ENCODE peak calls at places on chromosomes 7 and 10, in eight cellular contexts. C, E, P, B, Q, Y, N and U are unnamed samples.

GRCh38 chr10:26486985-26487850 is 49.1 kb downstream of the APBB1IP start:
- DNase-seq in C (peak; percentile 37), E (peak; percentile 28), P (no peak), B (peak; percentile 55), Q (no peak), Y (peak; percentile 76), N (no peak), U (no peak)

GRCh38 chr10:128061306-128062300 is 64.6 kb downstream of the MKI67 start:
- DNase-seq in C (no peak), E (no peak), P (no peak), B (no peak), Q (peak; percentile 72), Y (no peak), N (no peak), U (no peak)

GRCh38 chr10:118799779-118800178 is 45.0 kb upstream of the CACUL1 start:
- DNase-seq in C (peak; percentile 23), E (no peak), P (no peak), B (peak; percentile 60), Q (no peak), Y (no peak), N (no peak), U (no peak)

GRCh38 chr7:141562036-141562435 is 10.8 kb downstream of the AGK start:
- DNase-seq in C (no peak), E (no peak), P (no peak), B (no peak), Q (no peak), Y (no peak), N (no peak), U (no peak)

GRCh38 chr7:69617364-69617763 is 19.1 kb downstream of the AUTS2 start:
- DNase-seq in C (no peak), E (no peak), P (no peak), B (no peak), Q (no peak), Y (no peak), N (no peak), U (no peak)

GRCh38 chr7:78765985-78766729 is 687.3 kb downstream of the MAGI2 start:
- DNase-seq in C (peak; percentile 50), E (no peak), P (no peak), B (no peak), Q (no peak), Y (no peak), N (no peak), U (no peak)

GRCh38 chr10:32348297-32349198 is 1.6 kb upstream of the EPC1 start:
- DNase-seq in C (no peak), E (no peak), P (no peak), B (no peak), Q (no peak), Y (no peak), N (no peak), U (no peak)

GRCh38 chr10:1213707-1214675 is 157.8 kb downstream of the WDR37 start:
- DNase-seq in C (no peak), E (no peak), P (no peak), B (no peak), Q (no peak), Y (no peak), N (no peak), U (no peak)

GRCh38 chr7:1696671-1697498 is 26.8 kb downstream of the ELFN1 start:
- DNase-seq in C (no peak), E (no peak), P (no peak), B (no peak), Q (no peak), Y (no peak), N (no peak), U (peak; percentile 16)

GRCh38 chr10:3955954-3956617 is 171.1 kb upstream of the KLF6 start:
- DNase-seq in C (no peak), E (no peak), P (no peak), B (no peak), Q (no peak), Y (no peak), N (no peak), U (no peak)

GRCh38 chr7:28408974-28409715 is 3.2 kb upstream of the CREB5 start:
- DNase-seq in C (peak; percentile 98), E (peak; percentile 95), P (peak; percentile 93), B (peak; percentile 72), Q (peak; percentile 93), Y (peak; percentile 59), N (peak; percentile 39), U (peak; percentile 94)

GRCh38 chr7:28409716-28410627 is 2.3 kb upstream of the CREB5 start:
- DNase-seq in C (peak; percentile 32), E (peak; percentile 54), P (peak; percentile 33), B (no peak), Q (peak; percentile 29), Y (peak; percentile 17), N (no peak), U (no peak)

GRCh38 chr7:28407643-28408042 is 4.7 kb upstream of the CREB5 start:
- DNase-seq in C (peak; percentile 83), E (no peak), P (no peak), B (no peak), Q (no peak), Y (peak; percentile 34), N (no peak), U (no peak)

GRCh38 chr7:28406192-28406591 is 6.1 kb upstream of the CREB5 start:
- DNase-seq in C (no peak), E (no peak), P (no peak), B (no peak), Q (no peak), Y (no peak), N (no peak), U (no peak)

GRCh38 chr7:28408105-28408973 is 4.0 kb upstream of the CREB5 start:
- DNase-seq in C (peak; percentile 81), E (peak; percentile 39), P (peak; percentile 19), B (no peak), Q (no peak), Y (no peak), N (no peak), U (peak; percentile 57)
- TF ChIP-seq POLR2A in C (no peak), E (no peak), P (no peak), B (no peak), Q (no peak), Y (no peak), N (no peak), U (no peak)

GRCh38 chr7:55964261-55964801 is at the start of gene NIPSNAP2:
- DNase-seq in C (peak; percentile 35), E (peak; percentile 63), P (peak; percentile 65), B (peak; percentile 15), Q (peak; percentile 44), Y (peak; percentile 41), N (no peak), U (peak; percentile 95)

GRCh38 chr7:55963584-55964168 is 709 bp upstream of the NIPSNAP2 start:
- DNase-seq in C (no peak), E (no peak), P (no peak), B (no peak), Q (no peak), Y (no peak), N (no peak), U (no peak)

GRCh38 chr7:55966851-55967250 is 2.5 kb downstream of the NIPSNAP2 start:
- DNase-seq in C (no peak), E (no peak), P (no peak), B (no peak), Q (no peak), Y (no peak), N (no peak), U (no peak)

GRCh38 chr7:55965805-55966421 is 1.5 kb downstream of the NIPSNAP2 start:
- DNase-seq in C (peak; percentile 31), E (no peak), P (peak; percentile 21), B (no peak), Q (no peak), Y (no peak), N (no peak), U (no peak)

GRCh38 chr7:55964802-55965470 is 551 bp downstream of the NIPSNAP2 start:
- DNase-seq in C (peak; percentile 19), E (peak; percentile 71), P (peak; percentile 84), B (peak; percentile 13), Q (peak; percentile 56), Y (peak; percentile 22), N (no peak), U (peak; percentile 89)
- TF ChIP-seq POLR2A in C (peak; percentile 9), E (no peak), P (peak; percentile 63), B (no peak), Q (no peak), Y (no peak), N (no peak), U (no peak)

GRCh38 chr10:79243211-79244067 is 103.8 kb upstream of the PPIF start:
- DNase-seq in C (no peak), E (no peak), P (no peak), B (no peak), Q (peak; percentile 44), Y (no peak), N (no peak), U (peak; percentile 90)
- TF ChIP-seq POLR2A in C (no peak), E (no peak), P (no peak), B (no peak), Q (peak; percentile 52), Y (no peak), N (peak; percentile 63), U (no peak)

GRCh38 chr10:95656291-95657164 is at the start of gene ALDH18A1:
- DNase-seq in C (peak; percentile 89), E (peak; percentile 96), P (peak; percentile 95), B (peak; percentile 83), Q (peak; percentile 93), Y (peak; percentile 87), N (peak; percentile 57), U (peak; percentile 91)
- TF ChIP-seq POLR2A in C (peak; percentile 58), E (peak; percentile 55), P (peak; percentile 71), B (peak; percentile 50), Q (peak; percentile 78), Y (peak; percentile 78), N (peak; percentile 39), U (no peak)

GRCh38 chr7:51316666-51317581 is at the start of gene COBL:
- DNase-seq in C (no peak), E (no peak), P (peak; percentile 56), B (no peak), Q (no peak), Y (peak; percentile 25), N (no peak), U (peak; percentile 59)
- TF ChIP-seq POLR2A in C (no peak), E (no peak), P (peak; percentile 64), B (no peak), Q (no peak), Y (no peak), N (no peak), U (no peak)

GRCh38 chr7:38178004-38178694 is at the start of gene STARD3NL:
- DNase-seq in C (peak; percentile 100), E (peak; percentile 95), P (peak; percentile 95), B (peak; percentile 100), Q (peak; percentile 100), Y (peak; percentile 96), N (peak; percentile 98), U (peak; percentile 100)
- TF ChIP-seq POLR2A in C (peak; percentile 77), E (peak; percentile 78), P (peak; percentile 65), B (peak; percentile 62), Q (peak; percentile 71), Y (peak; percentile 66), N (peak; percentile 80), U (no peak)

GRCh38 chr10:38094923-38095574 is 912 bp downstream of the ZNF37A start:
- DNase-seq in C (no peak), E (no peak), P (peak; percentile 15), B (no peak), Q (no peak), Y (peak; percentile 5), N (no peak), U (no peak)

GRCh38 chr10:38093816-38094157 is 350 bp upstream of the ZNF37A start:
- DNase-seq in C (no peak), E (no peak), P (no peak), B (no peak), Q (no peak), Y (no peak), N (no peak), U (peak; percentile 25)

GRCh38 chr10:38094158-38094922 is at the start of gene ZNF37A:
- DNase-seq in C (peak; percentile 97), E (peak; percentile 91), P (peak; percentile 95), B (peak; percentile 95), Q (peak; percentile 96), Y (peak; percentile 74), N (peak; percentile 80), U (peak; percentile 97)
- TF ChIP-seq POLR2A in C (peak; percentile 49), E (peak; percentile 43), P (peak; percentile 82), B (peak; percentile 33), Q (peak; percentile 65), Y (peak; percentile 66), N (peak; percentile 54), U (no peak)